ENCODE peak calls at places on chromosomes 5 and 9, in five cellular contexts. One of them, this sample, is unnamed.
A peak's percentile ranks its signal among the peaks of the same experiment; 100 is the strongest.

GRCh38 chr5:458547-459353 is 15.8 kb downstream of the EXOC3 start:
- DNase-seq in mesendoderm: no peak
- DNase-seq in central memory CD4-positive, alpha-beta T cell: no peak
- DNase-seq in head of caudate nucleus: no peak
- DNase-seq in left cardiac atrium: peak; percentile 22
- DNase-seq in this sample: no peak

GRCh38 chr5:180156141-180156540 is 52.9 kb downstream of the RASGEF1C start:
- DNase-seq in mesendoderm: peak; percentile 16
- DNase-seq in central memory CD4-positive, alpha-beta T cell: no peak
- DNase-seq in head of caudate nucleus: peak; percentile 7
- DNase-seq in left cardiac atrium: no peak
- DNase-seq in this sample: no peak

GRCh38 chr5:154077692-154078091 is 38.9 kb downstream of the MFAP3 start:
- DNase-seq in mesendoderm: no peak
- DNase-seq in central memory CD4-positive, alpha-beta T cell: no peak
- DNase-seq in head of caudate nucleus: no peak
- DNase-seq in left cardiac atrium: peak; percentile 33
- DNase-seq in this sample: no peak

GRCh38 chr5:60161340-60161934 is 267.9 kb upstream of the PDE4D start:
- DNase-seq in mesendoderm: peak; percentile 51
- DNase-seq in central memory CD4-positive, alpha-beta T cell: no peak
- DNase-seq in head of caudate nucleus: no peak
- DNase-seq in left cardiac atrium: no peak
- DNase-seq in this sample: peak; percentile 9

GRCh38 chr5:65133473-65134110 is 348.1 kb downstream of the ADAMTS6 start:
- DNase-seq in mesendoderm: no peak
- DNase-seq in central memory CD4-positive, alpha-beta T cell: no peak
- DNase-seq in head of caudate nucleus: no peak
- DNase-seq in left cardiac atrium: no peak
- DNase-seq in this sample: no peak

GRCh38 chr9:117400131-117400530 is 14.7 kb downstream of the ASTN2 start:
- DNase-seq in mesendoderm: peak; percentile 18
- DNase-seq in central memory CD4-positive, alpha-beta T cell: no peak
- DNase-seq in head of caudate nucleus: no peak
- DNase-seq in left cardiac atrium: no peak
- DNase-seq in this sample: no peak

GRCh38 chr5:102711525-102712240 is 43.4 kb upstream of the PAM start:
- DNase-seq in mesendoderm: peak; percentile 46
- DNase-seq in central memory CD4-positive, alpha-beta T cell: no peak
- DNase-seq in head of caudate nucleus: no peak
- DNase-seq in left cardiac atrium: no peak
- DNase-seq in this sample: no peak

GRCh38 chr5:45648744-45649143 is 47.4 kb downstream of the HCN1 start:
- DNase-seq in mesendoderm: peak; percentile 14
- DNase-seq in central memory CD4-positive, alpha-beta T cell: no peak
- DNase-seq in head of caudate nucleus: no peak
- DNase-seq in left cardiac atrium: no peak
- DNase-seq in this sample: no peak

GRCh38 chr9:92035687-92036410 is 79.4 kb downstream of the SPTLC1 start:
- DNase-seq in mesendoderm: no peak
- DNase-seq in central memory CD4-positive, alpha-beta T cell: no peak
- DNase-seq in head of caudate nucleus: no peak
- DNase-seq in left cardiac atrium: peak; percentile 31
- DNase-seq in this sample: no peak

GRCh38 chr9:68979538-68980314 is 34.2 kb downstream of the PRKACG start:
- DNase-seq in mesendoderm: peak; percentile 40
- DNase-seq in central memory CD4-positive, alpha-beta T cell: peak; percentile 8
- DNase-seq in head of caudate nucleus: no peak
- DNase-seq in left cardiac atrium: no peak
- DNase-seq in this sample: no peak

GRCh38 chr5:644971-645370 is 32.8 kb downstream of the CEP72 start:
- DNase-seq in mesendoderm: no peak
- DNase-seq in central memory CD4-positive, alpha-beta T cell: no peak
- DNase-seq in head of caudate nucleus: no peak
- DNase-seq in left cardiac atrium: no peak
- DNase-seq in this sample: no peak

GRCh38 chr5:142432961-142433360 is 108.1 kb upstream of the SPRY4 start:
- DNase-seq in mesendoderm: peak; percentile 84
- DNase-seq in central memory CD4-positive, alpha-beta T cell: peak; percentile 83
- DNase-seq in head of caudate nucleus: no peak
- DNase-seq in left cardiac atrium: no peak
- DNase-seq in this sample: no peak

GRCh38 chr5:88787856-88788255 is 95.1 kb downstream of the MEF2C start:
- DNase-seq in mesendoderm: no peak
- DNase-seq in central memory CD4-positive, alpha-beta T cell: no peak
- DNase-seq in head of caudate nucleus: no peak
- DNase-seq in left cardiac atrium: no peak
- DNase-seq in this sample: no peak

GRCh38 chr5:80041536-80041935 is 6.4 kb downstream of the THBS4 start:
- DNase-seq in mesendoderm: no peak
- DNase-seq in central memory CD4-positive, alpha-beta T cell: no peak
- DNase-seq in head of caudate nucleus: no peak
- DNase-seq in left cardiac atrium: no peak
- DNase-seq in this sample: no peak

GRCh38 chr5:54013556-54014157 is 296.7 kb downstream of the ARL15 start:
- DNase-seq in mesendoderm: peak; percentile 47
- DNase-seq in central memory CD4-positive, alpha-beta T cell: no peak
- DNase-seq in head of caudate nucleus: no peak
- DNase-seq in left cardiac atrium: peak; percentile 29
- DNase-seq in this sample: no peak

GRCh38 chr5:153480401-153480800 is 10.1 kb upstream of the GRIA1 start:
- DNase-seq in mesendoderm: no peak
- DNase-seq in central memory CD4-positive, alpha-beta T cell: no peak
- DNase-seq in head of caudate nucleus: no peak
- DNase-seq in left cardiac atrium: no peak
- DNase-seq in this sample: no peak

GRCh38 chr9:109314011-109314531 is 6.8 kb downstream of the EPB41L4B start:
- DNase-seq in mesendoderm: peak; percentile 14
- DNase-seq in central memory CD4-positive, alpha-beta T cell: no peak
- DNase-seq in head of caudate nucleus: no peak
- DNase-seq in left cardiac atrium: peak; percentile 34
- DNase-seq in this sample: peak; percentile 50

GRCh38 chr9:136674786-136675349 is 12.2 kb downstream of the EGFL7 start:
- DNase-seq in mesendoderm: peak; percentile 29
- DNase-seq in central memory CD4-positive, alpha-beta T cell: no peak
- DNase-seq in head of caudate nucleus: no peak
- DNase-seq in left cardiac atrium: peak; percentile 78
- DNase-seq in this sample: peak; percentile 95

GRCh38 chr9:123353984-123354591 is 1.9 kb upstream of the CRB2 start:
- DNase-seq in mesendoderm: peak; percentile 83
- DNase-seq in central memory CD4-positive, alpha-beta T cell: no peak
- DNase-seq in head of caudate nucleus: peak; percentile 79
- DNase-seq in left cardiac atrium: peak; percentile 74
- DNase-seq in this sample: peak; percentile 94

GRCh38 chr9:105157178-105157583 is 87.3 kb upstream of the SLC44A1 start:
- DNase-seq in mesendoderm: peak; percentile 70
- DNase-seq in central memory CD4-positive, alpha-beta T cell: peak; percentile 39
- DNase-seq in head of caudate nucleus: peak; percentile 58
- DNase-seq in left cardiac atrium: peak; percentile 47
- DNase-seq in this sample: peak; percentile 30

GRCh38 chr5:72647806-72648205 is 140.6 kb upstream of the ZNF366 start:
- DNase-seq in mesendoderm: peak; percentile 39
- DNase-seq in central memory CD4-positive, alpha-beta T cell: no peak
- DNase-seq in head of caudate nucleus: no peak
- DNase-seq in left cardiac atrium: no peak
- DNase-seq in this sample: no peak

GRCh38 chr9:111029260-111029659 is 9.0 kb downstream of the LPAR1 start:
- DNase-seq in mesendoderm: no peak
- DNase-seq in central memory CD4-positive, alpha-beta T cell: no peak
- DNase-seq in head of caudate nucleus: no peak
- DNase-seq in left cardiac atrium: no peak
- DNase-seq in this sample: no peak

GRCh38 chr9:101027733-101028345 is 688 bp upstream of the PLPPR1 start:
- DNase-seq in mesendoderm: no peak
- DNase-seq in central memory CD4-positive, alpha-beta T cell: no peak
- DNase-seq in head of caudate nucleus: no peak
- DNase-seq in left cardiac atrium: no peak
- DNase-seq in this sample: no peak

GRCh38 chr5:2546983-2547382 is 204.5 kb downstream of the IRX2 start:
- DNase-seq in mesendoderm: no peak
- DNase-seq in central memory CD4-positive, alpha-beta T cell: no peak
- DNase-seq in head of caudate nucleus: no peak
- DNase-seq in left cardiac atrium: no peak
- DNase-seq in this sample: no peak

GRCh38 chr9:109730228-109730627 is 49.8 kb upstream of the PALM2AKAP2 start:
- DNase-seq in mesendoderm: no peak
- DNase-seq in central memory CD4-positive, alpha-beta T cell: no peak
- DNase-seq in head of caudate nucleus: no peak
- DNase-seq in left cardiac atrium: no peak
- DNase-seq in this sample: no peak